ENCODE peak calls at places on chromosomes 12 and 14, in seven cellular contexts. B is omental fat pad, F is gastrocnemius medialis, P is adrenal gland, A is vagina, K is heart right ventricle, X is AG09309. G is an unnamed sample.

GRCh38 chr12:47360771-47361388 is 281.1 kb upstream of the AMIGO2 start:
- DNase-seq in B (no peak), F (no peak), P (no peak), A (no peak), K (peak), X (no peak), G (no peak)

GRCh38 chr14:70622111-70622712 is 19.5 kb upstream of the TTC9 start:
- DNase-seq in B (no peak), F (no peak), P (no peak), A (no peak), K (peak), X (no peak), G (no peak)

GRCh38 chr12:80860928-80861327 is 76.8 kb downstream of the LIN7A start:
- DNase-seq in B (no peak), F (no peak), P (no peak), A (no peak), K (no peak), X (no peak), G (no peak)

GRCh38 chr12:114504311-114504710 is 98.4 kb upstream of the TBX5 start:
- DNase-seq in B (no peak), F (no peak), P (no peak), A (no peak), K (no peak), X (no peak), G (no peak)

GRCh38 chr12:77685112-77685511 is 145.6 kb upstream of the NAV3 start:
- DNase-seq in B (no peak), F (peak), P (peak), A (no peak), K (peak), X (peak), G (peak)

GRCh38 chr14:51342226-51342625 is 102.2 kb downstream of the TMX1 start:
- DNase-seq in B (no peak), F (no peak), P (no peak), A (no peak), K (no peak), X (no peak), G (no peak)

GRCh38 chr12:19021646-19022045 is 107.9 kb upstream of the PLEKHA5 start:
- DNase-seq in B (no peak), F (no peak), P (no peak), A (no peak), K (no peak), X (no peak), G (no peak)

GRCh38 chr12:108403952-108404351 is 64.8 kb upstream of the CMKLR1 start:
- DNase-seq in B (no peak), F (no peak), P (no peak), A (no peak), K (no peak), X (no peak), G (no peak)

GRCh38 chr14:90274808-90275454 is 18.6 kb downstream of the PSMC1 start:
- DNase-seq in B (no peak), F (no peak), P (peak), A (peak), K (peak), X (no peak), G (no peak)

GRCh38 chr12:55037349-55037748 is 17.6 kb downstream of the NEUROD4 start:
- DNase-seq in B (no peak), F (no peak), P (no peak), A (no peak), K (no peak), X (no peak), G (no peak)

GRCh38 chr12:39605996-39606395 is 13.6 kb downstream of the ABCD2 start:
- DNase-seq in B (no peak), F (no peak), P (no peak), A (no peak), K (no peak), X (no peak), G (no peak)

GRCh38 chr12:53207042-53207441 is at the start of gene ITGB7:
- DNase-seq in B (no peak), F (no peak), P (no peak), A (no peak), K (no peak), X (no peak), G (no peak)

GRCh38 chr12:5889381-5890047 is 55.5 kb downstream of the ANO2 start:
- DNase-seq in B (no peak), F (no peak), P (no peak), A (peak), K (no peak), X (no peak), G (no peak)

GRCh38 chr12:46956451-46957035 is 122.9 kb upstream of the PCED1B start:
- DNase-seq in B (no peak), F (no peak), P (no peak), A (no peak), K (no peak), X (no peak), G (no peak)

GRCh38 chr12:50200507-50201273 is 33.5 kb upstream of the CERS5 start:
- DNase-seq in B (no peak), F (no peak), P (no peak), A (no peak), K (no peak), X (peak), G (no peak)

GRCh38 chr12:77599782-77600491 is 230.8 kb upstream of the NAV3 start:
- DNase-seq in B (no peak), F (no peak), P (no peak), A (no peak), K (no peak), X (no peak), G (no peak)

GRCh38 chr14:105783707-105784106 is 257.3 kb downstream of the TMEM121 start:
- DNase-seq in B (no peak), F (no peak), P (no peak), A (no peak), K (no peak), X (no peak), G (no peak)

GRCh38 chr12:120687570-120688289 is 781 bp downstream of the MLEC start:
- DNase-seq in B (no peak), F (no peak), P (peak), A (no peak), K (peak), X (no peak), G (no peak)

GRCh38 chr14:63543000-63543825 is at the start of gene PPP2R5E:
- DNase-seq in B (peak), F (peak), P (peak), A (peak), K (peak), X (peak), G (peak)

GRCh38 chr14:79781882-79782281 is 429.4 kb downstream of the DIO2 start:
- DNase-seq in B (no peak), F (no peak), P (no peak), A (no peak), K (no peak), X (no peak), G (no peak)

GRCh38 chr12:95767703-95768102 is 22.9 kb downstream of the NTN4 start:
- DNase-seq in B (no peak), F (no peak), P (no peak), A (no peak), K (no peak), X (no peak), G (no peak)

GRCh38 chr12:113359133-113359938 is 949 bp downstream of the PLBD2 start:
- DNase-seq in B (no peak), F (no peak), P (peak), A (no peak), K (peak), X (no peak), G (no peak)

GRCh38 chr14:89277229-89277628 is 139.8 kb downstream of the FOXN3 start:
- DNase-seq in B (no peak), F (no peak), P (no peak), A (no peak), K (no peak), X (no peak), G (no peak)

GRCh38 chr12:52010152-52010622 is 3.4 kb downstream of the TAMALIN start:
- DNase-seq in B (no peak), F (peak), P (peak), A (no peak), K (peak), X (no peak), G (peak)

GRCh38 chr14:76997257-76997970 is 31.1 kb downstream of the IRF2BPL start:
- DNase-seq in B (no peak), F (no peak), P (no peak), A (no peak), K (no peak), X (no peak), G (no peak)

GRCh38 chr12:4867384-4867783 is 42.3 kb upstream of the KCNA1 start:
- DNase-seq in B (no peak), F (no peak), P (no peak), A (no peak), K (no peak), X (no peak), G (no peak)

GRCh38 chr12:91604897-91605296 is 422.3 kb upstream of the DCN start:
- DNase-seq in B (no peak), F (no peak), P (no peak), A (no peak), K (no peak), X (no peak), G (no peak)

GRCh38 chr12:8734873-8735381 is 37.1 kb downstream of the RIMKLB start:
- DNase-seq in B (no peak), F (no peak), P (no peak), A (no peak), K (no peak), X (no peak), G (no peak)

GRCh38 chr12:126038434-126038833 is 973.2 kb downstream of the AACS start:
- DNase-seq in B (no peak), F (no peak), P (no peak), A (no peak), K (no peak), X (no peak), G (no peak)

GRCh38 chr12:18723752-18724151 is 14.1 kb downstream of the PLCZ1 start:
- DNase-seq in B (no peak), F (no peak), P (no peak), A (no peak), K (no peak), X (no peak), G (no peak)

GRCh38 chr14:102187044-102187443 is 47.3 kb downstream of the WDR20 start:
- DNase-seq in B (no peak), F (no peak), P (peak), A (no peak), K (no peak), X (peak), G (no peak)

GRCh38 chr14:85528882-85529585 is 910 bp upstream of the FLRT2 start:
- DNase-seq in B (no peak), F (peak), P (peak), A (no peak), K (no peak), X (no peak), G (no peak)

GRCh38 chr12:52181757-52182156 is 10.1 kb downstream of the KRT80 start:
- DNase-seq in B (no peak), F (no peak), P (no peak), A (no peak), K (no peak), X (peak), G (no peak)

GRCh38 chr14:102046337-102047278 is 40.2 kb downstream of the HSP90AA1 start:
- DNase-seq in B (no peak), F (peak), P (peak), A (no peak), K (peak), X (no peak), G (peak)

GRCh38 chr14:92660571-92660970 is 87.9 kb downstream of the LGMN start:
- DNase-seq in B (no peak), F (no peak), P (no peak), A (no peak), K (no peak), X (no peak), G (no peak)

GRCh38 chr12:50187084-50187900 is 20.1 kb upstream of the CERS5 start:
- DNase-seq in B (no peak), F (no peak), P (no peak), A (no peak), K (no peak), X (peak), G (no peak)

DNA sequence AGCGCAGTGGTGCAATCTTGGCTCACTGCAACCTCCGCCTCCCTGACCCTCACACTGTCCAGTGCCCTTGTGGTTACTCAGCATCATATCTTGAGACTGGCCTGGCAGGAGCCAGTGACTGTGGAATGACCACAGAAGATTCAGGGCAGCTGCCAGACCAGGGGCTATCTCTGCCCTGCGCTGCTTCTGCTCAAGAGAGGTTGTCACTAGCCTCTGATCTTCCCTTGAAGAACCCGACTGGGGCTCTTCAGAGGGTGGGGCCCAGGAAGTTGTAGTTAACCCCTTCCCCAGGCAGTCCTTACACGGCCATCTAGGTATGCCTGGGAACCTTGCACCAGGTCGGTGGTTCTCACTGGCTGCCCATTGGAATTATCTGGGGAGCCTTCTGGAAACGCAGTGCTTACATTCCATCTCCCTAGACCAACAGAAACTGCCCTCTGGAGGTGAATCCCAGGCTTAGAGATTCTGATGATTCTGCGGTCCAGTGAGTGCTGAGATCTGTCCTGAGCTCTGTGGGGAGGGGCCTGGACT is 41.4 kb downstream of the PLEKHG3 start:
- DNase-seq in B (no peak), F (no peak), P (no peak), A (no peak), K (no peak), X (no peak), G (no peak)
- TF ChIP-seq CTCF in B (no peak), F (no peak), P (no peak), A (no peak), K (peak), X (no peak), G (no peak)

GRCh38 chr12:25959069-25959961 is 833 bp downstream of the RASSF8 start:
- DNase-seq in B (peak), F (peak), P (peak), A (no peak), K (peak), X (peak), G (peak)
- TF ChIP-seq CTCF in B (no peak), F (no peak), P (no peak), A (peak), K (peak), X (peak), G (no peak)

GRCh38 chr12:12194206-12194605 is 72.6 kb downstream of the LRP6 start:
- DNase-seq in B (no peak), F (no peak), P (no peak), A (no peak), K (no peak), X (no peak), G (no peak)
- TF ChIP-seq CTCF in B (no peak), F (no peak), P (no peak), A (no peak), K (no peak), X (no peak), G (no peak)

GRCh38 chr12:104232609-104233280 is 17.2 kb downstream of the TXNRD1 start:
- DNase-seq in B (no peak), F (no peak), P (no peak), A (no peak), K (no peak), X (no peak), G (no peak)

GRCh38 chr12:104226672-104227071 is 11.1 kb downstream of the TXNRD1 start:
- DNase-seq in B (no peak), F (no peak), P (no peak), A (no peak), K (no peak), X (peak), G (no peak)

GRCh38 chr12:104234926-104235499 is 19.4 kb downstream of the TXNRD1 start:
- DNase-seq in B (no peak), F (no peak), P (no peak), A (no peak), K (no peak), X (no peak), G (no peak)

GRCh38 chr12:104230704-104231103 is 15.1 kb downstream of the TXNRD1 start:
- DNase-seq in B (no peak), F (no peak), P (no peak), A (no peak), K (no peak), X (no peak), G (no peak)

DNA sequence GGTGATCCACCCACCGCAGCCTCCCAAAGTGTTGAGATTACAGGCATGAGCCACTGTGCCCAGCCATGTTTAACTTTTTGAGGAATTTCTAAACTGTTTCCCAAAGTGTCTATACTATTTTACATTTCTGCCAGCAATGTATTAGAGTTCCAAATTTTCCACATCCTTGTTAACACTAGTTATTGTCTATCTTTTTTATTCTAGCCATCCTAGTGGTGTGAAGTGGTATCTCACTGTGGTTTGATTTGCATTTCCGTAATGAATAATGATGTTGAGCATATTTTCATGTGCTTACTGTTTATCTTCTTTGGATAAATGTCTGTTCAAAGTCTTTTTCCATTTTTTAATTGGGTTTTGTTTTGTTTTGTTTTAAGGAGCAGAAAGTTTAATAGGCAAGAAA is 14.7 kb downstream of the TXNRD1 start:
- DNase-seq in B (no peak), F (no peak), P (no peak), A (no peak), K (no peak), X (no peak), G (no peak)
- TF ChIP-seq CTCF in B (no peak), F (no peak), P (no peak), A (no peak), K (no peak), X (no peak), G (peak)

GRCh38 chr12:75289678-75290200 is 40.4 kb downstream of the CAPS2 start:
- DNase-seq in B (no peak), F (no peak), P (no peak), A (no peak), K (no peak), X (no peak), G (no peak)
- TF ChIP-seq CTCF in B (no peak), F (no peak), P (no peak), A (no peak), K (peak), X (peak), G (peak)

GRCh38 chr14:21093769-21094681 is 4.4 kb downstream of the ZNF219 start:
- DNase-seq in B (no peak), F (no peak), P (no peak), A (no peak), K (no peak), X (no peak), G (no peak)
- TF ChIP-seq CTCF in B (no peak), F (no peak), P (no peak), A (no peak), K (no peak), X (no peak), G (peak)

DNA sequence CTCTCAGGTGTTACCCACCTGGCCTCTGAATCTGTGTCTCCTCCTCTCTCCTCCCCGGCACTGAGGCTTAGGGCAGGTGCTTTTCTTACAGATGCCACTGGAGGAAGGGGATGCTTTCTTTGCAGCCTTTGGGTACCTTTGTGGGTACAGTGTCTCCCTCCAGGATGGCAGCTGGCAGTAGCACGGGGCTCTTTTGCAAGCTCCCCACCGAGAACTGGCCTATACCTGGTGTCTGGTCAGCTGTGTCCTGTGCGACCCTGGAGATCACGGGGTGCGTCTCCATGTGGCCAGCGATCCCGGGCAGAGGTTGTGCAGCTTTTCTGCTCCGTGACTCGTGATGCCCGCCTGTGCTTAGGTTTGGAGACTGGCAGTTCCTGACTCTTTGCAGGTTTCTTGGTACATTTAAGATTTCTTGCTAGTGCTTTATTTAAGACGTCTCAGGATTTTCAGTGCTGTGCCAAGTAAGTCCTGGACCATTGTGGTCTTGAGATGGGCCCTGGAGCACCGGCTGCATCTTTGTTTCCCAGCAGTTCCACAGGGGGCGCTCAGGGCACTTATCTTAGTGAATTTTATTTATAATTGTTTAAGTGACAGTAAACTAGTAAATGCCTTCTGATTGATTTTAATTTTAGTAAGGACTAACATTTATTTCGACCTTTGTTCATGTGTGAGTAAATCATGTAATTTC is 68.9 kb downstream of the DDX51 start:
- DNase-seq in B (no peak), F (no peak), P (no peak), A (no peak), K (no peak), X (no peak), G (no peak)
- TF ChIP-seq CTCF in B (no peak), F (no peak), P (no peak), A (no peak), K (no peak), X (no peak), G (no peak)

DNA sequence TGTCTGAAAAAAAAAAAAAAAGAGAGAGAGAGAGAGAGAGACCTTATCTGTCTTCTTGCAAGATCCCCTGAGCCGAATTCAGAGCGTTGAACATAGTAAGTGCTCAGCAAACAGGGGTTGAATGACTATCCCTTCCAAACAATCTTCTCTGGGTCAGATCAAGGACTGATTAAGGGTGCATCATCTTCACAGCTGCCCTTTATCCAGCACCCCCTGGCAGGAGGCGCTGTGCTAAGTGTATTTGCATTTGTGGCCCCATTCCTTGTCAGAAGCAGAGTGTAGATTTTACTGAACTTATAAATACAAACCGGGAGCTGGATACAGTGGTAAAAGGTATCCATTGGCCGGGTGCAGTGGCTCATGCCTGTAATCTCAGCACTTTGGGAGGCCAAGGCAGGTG is 8.8 kb upstream of the TRPV4 start:
- DNase-seq in B (no peak), F (no peak), P (no peak), A (no peak), K (no peak), X (no peak), G (no peak)
- TF ChIP-seq CTCF in B (no peak), F (no peak), P (no peak), A (no peak), K (no peak), X (no peak), G (no peak)